ENCODE peak calls at places on chromosomes 3 and 15, in nine cellular contexts. X, Z, G, F, C, A, M, E and V are unnamed samples.

GRCh38 chr3:188624384-188624783 is 470.4 kb downstream of the LPP start:
- DNase-seq in X (no peak), Z (no peak), G (no peak), F (no peak), C (peak), A (no peak), M (no peak), E (no peak), V (no peak)

GRCh38 chr15:39908186-39908585 is 11.9 kb downstream of the GPR176 start:
- DNase-seq in X (no peak), Z (no peak), G (no peak), F (no peak), C (peak), A (peak), M (no peak), E (no peak), V (no peak)

GRCh38 chr3:72347819-72348319 is 500.4 kb downstream of the SHQ1 start:
- DNase-seq in X (no peak), Z (peak), G (peak), F (peak), C (peak), A (no peak), M (peak), E (no peak), V (peak)

GRCh38 chr3:184248454-184249411 is at the start of gene ALG3:
- DNase-seq in X (peak), Z (peak), G (peak), F (peak), C (peak), A (peak), M (peak), E (peak), V (peak)

GRCh38 chr3:141071681-141072260 is 20.6 kb downstream of the SPSB4 start:
- DNase-seq in X (peak), Z (no peak), G (no peak), F (no peak), C (no peak), A (no peak), M (no peak), E (no peak), V (no peak)

GRCh38 chr3:71973337-71974030 is 188.5 kb upstream of the PROK2 start:
- DNase-seq in X (peak), Z (no peak), G (no peak), F (no peak), C (no peak), A (no peak), M (no peak), E (no peak), V (no peak)

GRCh38 chr15:29095746-29096145 is 173.9 kb downstream of the NSMCE3 start:
- DNase-seq in X (no peak), Z (no peak), G (peak), F (no peak), C (no peak), A (no peak), M (no peak), E (no peak), V (no peak)

GRCh38 chr15:79680721-79681120 is 216.1 kb downstream of the MTHFS start:
- DNase-seq in X (no peak), Z (no peak), G (no peak), F (no peak), C (peak), A (peak), M (no peak), E (no peak), V (no peak)

GRCh38 chr3:101381809-101382208 is 61.4 kb upstream of the IMPG2 start:
- DNase-seq in X (peak), Z (no peak), G (no peak), F (no peak), C (peak), A (peak), M (peak), E (no peak), V (no peak)

GRCh38 chr3:160486459-160486869 is 36.9 kb upstream of the TRIM59 start:
- DNase-seq in X (peak), Z (no peak), G (no peak), F (no peak), C (peak), A (peak), M (peak), E (no peak), V (no peak)

GRCh38 chr3:61847784-61848462 is 286.6 kb downstream of the PTPRG start:
- DNase-seq in X (no peak), Z (no peak), G (peak), F (no peak), C (peak), A (no peak), M (no peak), E (no peak), V (no peak)

GRCh38 chr15:73796266-73796939 is 43.3 kb upstream of the INSYN1 start:
- DNase-seq in X (no peak), Z (no peak), G (no peak), F (no peak), C (no peak), A (no peak), M (no peak), E (no peak), V (no peak)

GRCh38 chr3:153835540-153835939 is 285.6 kb upstream of the ARHGEF26 start:
- DNase-seq in X (no peak), Z (no peak), G (no peak), F (no peak), C (no peak), A (no peak), M (no peak), E (no peak), V (no peak)

GRCh38 chr3:64445318-64446300 is 220.3 kb upstream of the PRICKLE2 start:
- DNase-seq in X (peak), Z (no peak), G (peak), F (no peak), C (peak), A (no peak), M (no peak), E (no peak), V (no peak)

GRCh38 chr15:69298697-69299441 is at the start of gene PAQR5:
- DNase-seq in X (peak), Z (no peak), G (peak), F (no peak), C (peak), A (peak), M (no peak), E (no peak), V (no peak)

GRCh38 chr15:41683955-41684354 is 23.8 kb downstream of the MGA start:
- DNase-seq in X (no peak), Z (no peak), G (no peak), F (no peak), C (no peak), A (no peak), M (no peak), E (no peak), V (no peak)

GRCh38 chr3:161038725-161039124 is 66.4 kb downstream of the B3GALNT1 start:
- DNase-seq in X (no peak), Z (no peak), G (no peak), F (no peak), C (no peak), A (no peak), M (no peak), E (no peak), V (no peak)

GRCh38 chr3:100425321-100425720 is 24.0 kb downstream of the LNP1 start:
- DNase-seq in X (no peak), Z (no peak), G (no peak), F (no peak), C (no peak), A (no peak), M (no peak), E (no peak), V (no peak)

GRCh38 chr3:40911928-40912327 is 287.4 kb upstream of the CTNNB1 start:
- DNase-seq in X (no peak), Z (no peak), G (no peak), F (no peak), C (no peak), A (no peak), M (no peak), E (no peak), V (no peak)

GRCh38 chr3:69086133-69086722 is 1.5 kb downstream of the ARL6IP5 start:
- DNase-seq in X (peak), Z (peak), G (peak), F (peak), C (peak), A (peak), M (peak), E (no peak), V (peak)